ENCODE peak calls at places on chromosomes 4 and X, in four cellular contexts. S is IMR-90, I is K562, U is gastrocnemius medialis. W is an unnamed sample. For H3K9me3, the result is how much of the 10 kb centered on the place peaks cover.

GRCh38 chr4:107740381-107740780 is 20.3 kb upstream of the PAPSS1 start:
- DNase-seq in S (peak), U (no peak), I (no peak), W (no peak)

GRCh38 chr4:76723916-76724315 is 174.0 kb downstream of the SOWAHB start:
- DNase-seq in U (no peak), I (no peak), S (peak), W (no peak)

GRCh38 chr4:161799687-161800086 is 364.1 kb downstream of the FSTL5 start:
- DNase-seq in I (no peak), U (no peak), S (peak), W (no peak)

GRCh38 chrX:39665830-39666518 is 431.8 kb downstream of the BCOR start:
- DNase-seq in S (peak), I (no peak), U (no peak), W (no peak)

GRCh38 chr4:119498520-119498919 is 130.1 kb downstream of the PDE5A start:
- DNase-seq in S (peak), U (no peak), I (no peak), W (no peak)

GRCh38 chr4:105966046-105966445 is 70.8 kb downstream of the NPNT start:
- DNase-seq in U (no peak), S (peak), I (no peak), W (no peak)

GRCh38 chrX:74931214-74931613 is 6.0 kb upstream of the NEXMIF start:
- DNase-seq in S (no peak), I (no peak), U (no peak), W (no peak)

GRCh38 chrX:136687457-136687856 is 39.5 kb downstream of the CD40LG start:
- DNase-seq in I (no peak), U (no peak), S (no peak), W (no peak)

GRCh38 chrX:150303386-150304097 is 59.6 kb upstream of the MAMLD1 start:
- DNase-seq in S (no peak), U (no peak), I (no peak), W (no peak)

GRCh38 chr4:117137143-117137542 is 51.8 kb upstream of the TRAM1L1 start:
- DNase-seq in U (no peak), S (peak), I (no peak), W (no peak)

DNA sequence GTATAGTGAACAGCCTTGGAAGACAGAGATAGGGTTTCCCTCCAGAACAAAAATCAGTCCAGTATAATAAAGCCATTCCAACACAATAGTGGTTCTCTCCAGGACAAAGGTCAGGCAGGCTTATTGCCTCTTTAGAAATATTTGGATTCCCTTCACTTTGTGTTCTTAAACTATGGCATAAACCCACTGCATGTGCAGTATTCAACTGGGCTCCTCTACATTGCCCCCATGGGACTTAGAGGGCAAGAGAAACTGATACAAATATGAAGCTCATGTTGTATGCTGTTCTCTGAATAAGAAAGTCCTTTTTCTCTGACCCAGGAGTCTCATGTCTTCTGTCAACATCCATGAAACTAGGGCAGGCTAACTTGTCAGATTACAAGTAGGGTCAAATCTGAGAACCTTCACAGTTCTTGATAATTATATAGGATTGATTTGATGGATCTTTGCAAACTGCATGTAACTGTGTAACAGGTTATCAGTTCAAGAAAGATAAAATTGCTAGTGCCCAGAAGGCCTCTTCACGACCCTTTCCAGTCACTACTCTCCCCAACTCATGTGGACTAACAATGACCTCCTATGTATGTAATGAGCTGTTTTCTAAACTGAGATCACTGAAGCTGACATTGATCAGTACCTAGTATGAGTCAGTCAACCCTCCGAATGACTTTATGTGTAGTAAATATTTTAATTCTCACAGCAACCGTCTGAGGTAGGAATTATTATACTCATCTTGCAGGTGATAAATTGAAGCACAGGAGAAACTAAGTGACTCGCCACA is 31.9 kb upstream of the FAM9C start:
- DNase-seq in U (no peak), S (peak), I (no peak), W (no peak)
- TF ChIP-seq POLR2A in U (no peak), S (no peak), I (no peak), W (no peak)

DNA sequence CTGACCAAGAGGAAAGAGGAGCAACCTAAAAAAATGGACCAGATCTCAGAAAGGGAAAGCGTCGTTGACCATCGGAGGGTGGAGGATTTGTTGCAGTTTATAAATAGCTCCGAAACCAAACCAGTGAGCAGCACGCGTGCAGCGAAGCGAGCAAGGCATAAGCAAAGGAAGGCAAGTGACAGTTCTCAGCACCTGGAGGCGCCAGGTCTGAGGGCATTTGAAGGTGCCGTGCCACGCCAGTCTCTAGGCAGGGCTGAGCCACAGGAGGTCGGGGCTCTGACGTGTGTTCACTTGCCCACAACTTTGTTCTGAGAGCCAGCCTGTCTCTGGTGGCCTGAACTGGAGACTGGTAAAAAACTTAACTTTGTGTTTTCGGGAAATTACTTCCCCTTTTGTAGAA is 59.7 kb downstream of the TNIP2 start:
- DNase-seq in I (no peak), S (no peak), U (no peak), W (peak)
- H3K4me3 ChIP-seq in I (no peak), S (no peak), U (no peak), W (no peak)

GRCh38 chrX:103467156-103467555 is 52.1 kb downstream of the RAB40A start:
- DNase-seq in I (no peak), U (no peak), S (peak), W (no peak)

GRCh38 chrX:103464774-103465117 is 54.5 kb downstream of the RAB40A start:
- DNase-seq in I (peak), S (peak), U (peak), W (no peak)

GRCh38 chrX:103464071-103464773 is 55.1 kb downstream of the RAB40A start:
- DNase-seq in S (peak), U (no peak), I (peak), W (no peak)

GRCh38 chrX:103461156-103461555 is 58.1 kb downstream of the RAB40A start:
- DNase-seq in U (no peak), I (no peak), S (no peak), W (no peak)
- H3K9me3 ChIP-seq in U (under half), I (under half), S (under half), W (under half)

DNA sequence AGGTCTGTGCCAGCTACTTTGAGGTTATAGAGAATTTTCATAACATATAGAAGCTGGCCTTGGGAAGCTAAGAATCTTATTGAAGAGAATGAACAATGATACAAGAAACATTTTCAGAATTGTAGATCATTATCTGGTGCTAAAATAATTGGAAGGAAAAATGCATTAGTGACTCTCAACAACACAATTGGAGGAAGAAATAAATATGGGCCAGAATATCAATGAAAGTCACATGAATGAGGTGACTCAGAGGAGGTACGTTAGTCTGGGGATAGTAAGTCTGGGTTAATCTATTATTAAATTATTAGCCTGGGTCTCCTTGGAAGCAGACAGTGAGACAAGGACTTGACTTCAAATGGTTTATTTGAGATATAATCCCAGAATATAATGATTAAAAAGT is 529.3 kb upstream of the SLIT2 start:
- DNase-seq in S (no peak), I (no peak), U (no peak), W (no peak)
- TF ChIP-seq POLR2A in S (no peak), I (no peak), U (no peak), W (no peak)

GRCh38 chr4:40183615-40184411 is 13.0 kb upstream of the RHOH start:
- DNase-seq in S (no peak), I (no peak), U (no peak), W (no peak)

GRCh38 chr4:40182979-40183378 is 13.9 kb upstream of the RHOH start:
- DNase-seq in I (no peak), S (no peak), U (no peak), W (no peak)

GRCh38 chr4:40187386-40187913 is 9.4 kb upstream of the RHOH start:
- DNase-seq in I (no peak), S (no peak), U (no peak), W (no peak)

GRCh38 chr4:40186665-40187014 is 10.2 kb upstream of the RHOH start:
- DNase-seq in I (no peak), S (no peak), U (no peak), W (no peak)

GRCh38 chr4:40185830-40186664 is 10.8 kb upstream of the RHOH start:
- DNase-seq in U (no peak), S (peak), I (no peak), W (no peak)
- H3K4me3 ChIP-seq in U (no peak), S (no peak), I (no peak), W (no peak)

DNA sequence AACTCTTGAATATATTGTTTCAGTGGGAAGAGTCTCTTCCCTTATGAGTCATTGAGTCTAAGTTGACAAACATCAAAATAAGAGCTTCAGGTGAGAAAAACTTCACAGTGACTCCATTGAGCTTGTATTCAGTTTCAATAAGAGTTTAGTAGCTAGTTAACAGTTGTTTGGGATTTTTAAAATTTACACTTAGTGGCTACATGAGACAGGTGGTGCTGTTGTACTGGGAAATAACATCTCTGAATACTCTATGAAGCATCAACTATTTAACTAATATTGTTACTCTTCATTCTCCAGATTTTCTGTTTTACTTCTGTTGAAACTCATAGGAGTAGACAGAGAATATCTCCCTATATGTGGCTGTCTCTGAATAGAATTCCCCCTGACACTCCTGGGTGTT is 1609.1 kb downstream of the C4orf33 start:
- DNase-seq in S (no peak), I (no peak), U (no peak), W (no peak)
- H3K9me3 ChIP-seq in S (under half), I (under half), U (under half), W (under half)

GRCh38 chr4:6695660-6696581 is 2.2 kb downstream of the S100P start:
- DNase-seq in S (peak), I (no peak), U (no peak), W (no peak)

GRCh38 chr4:6693274-6694176 is at the start of gene S100P:
- DNase-seq in I (no peak), S (no peak), U (no peak), W (no peak)

GRCh38 chr4:6697096-6697495 is 3.4 kb downstream of the S100P start:
- DNase-seq in I (no peak), U (no peak), S (no peak), W (no peak)

GRCh38 chr4:6694177-6694901 is 661 bp downstream of the S100P start:
- DNase-seq in S (no peak), I (no peak), U (no peak), W (no peak)

GRCh38 chr4:6696611-6697010 is 2.9 kb downstream of the S100P start:
- DNase-seq in U (no peak), S (no peak), I (no peak), W (no peak)
- TF ChIP-seq POLR2A in U (no peak), S (no peak), I (no peak), W (no peak)

DNA sequence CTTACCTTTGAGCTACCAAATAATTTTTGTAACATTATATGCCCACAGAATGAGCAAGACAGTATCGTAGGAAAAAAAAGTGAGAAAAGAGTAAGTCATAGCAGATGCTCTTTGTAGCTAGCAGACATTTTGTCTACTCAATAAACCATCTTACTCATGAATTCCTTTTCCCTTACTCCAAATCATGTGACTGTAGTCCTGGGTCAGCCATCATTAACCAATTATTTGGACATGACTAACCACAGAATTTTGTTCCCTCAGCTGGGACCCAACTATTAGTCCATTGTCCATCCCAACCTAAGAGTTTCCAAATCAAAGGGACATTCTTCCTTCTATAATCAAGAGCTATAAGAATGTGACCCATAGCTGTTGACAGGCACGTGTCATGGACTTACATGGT is 11.4 kb downstream of the UBE2D3 start:
- DNase-seq in I (no peak), U (no peak), S (peak), W (no peak)
- H3K4me3 ChIP-seq in I (no peak), U (no peak), S (no peak), W (no peak)

GRCh38 chr4:94156816-94157215 is 50.8 kb upstream of the SMARCAD1 start:
- DNase-seq in U (no peak), S (no peak), I (no peak), W (no peak)

GRCh38 chr4:94152466-94152865 is 55.2 kb upstream of the SMARCAD1 start:
- DNase-seq in I (no peak), S (no peak), U (no peak), W (no peak)
- H3K9me3 ChIP-seq in I (under half), S (under half), U (under half), W (under half)